ENCODE peak calls at places on chromosome 15, in nine cellular contexts. F is GM12865; G is breast epithelium; N is fibroblast of the aortic adventitia; Z is CD8-positive, alpha-beta T cell; I is astrocyte; S is psoas muscle; M is mucosa of descending colon; O is A549. T is an unnamed sample.

GRCh38 chr15:93024716-93025624 is 64.0 kb downstream of the RGMA start:
- DNase-seq in M (no peak), O (no peak), G (no peak), S (no peak), N (no peak), Z (no peak), F (no peak), I (no peak), T (no peak)

GRCh38 chr15:58921267-58921666 is 12.2 kb downstream of the SLTM start:
- DNase-seq in N (no peak), S (no peak), F (no peak), M (no peak), I (no peak), O (no peak), Z (no peak), G (no peak), T (peak)

GRCh38 chr15:33086500-33087141 is 107.9 kb downstream of the FMN1 start:
- DNase-seq in S (no peak), M (no peak), I (peak), N (peak), G (no peak), O (peak), F (peak), Z (no peak), T (peak)

GRCh38 chr15:59406446-59406845 is 31.5 kb upstream of the FAM81A start:
- DNase-seq in S (no peak), I (no peak), Z (no peak), F (peak), O (no peak), M (no peak), G (no peak), N (no peak), T (no peak)

GRCh38 chr15:62869116-62869515 is 173.4 kb upstream of the TPM1 start:
- DNase-seq in G (no peak), S (no peak), M (no peak), I (no peak), O (no peak), F (no peak), N (no peak), Z (no peak), T (no peak)

GRCh38 chr15:29090617-29091466 is 178.8 kb downstream of the NSMCE3 start:
- DNase-seq in N (no peak), I (no peak), F (peak), O (peak), G (no peak), S (no peak), M (peak), Z (peak), T (no peak)

GRCh38 chr15:65101418-65101890 is 13.5 kb downstream of the UBAP1L start:
- DNase-seq in O (peak), F (peak), N (peak), S (peak), M (peak), I (no peak), Z (peak), G (no peak), T (peak)

GRCh38 chr15:47466357-47466756 is 250.9 kb upstream of the SEMA6D start:
- DNase-seq in G (no peak), O (no peak), N (peak), F (no peak), S (no peak), I (peak), Z (no peak), M (no peak), T (peak)

GRCh38 chr15:55282284-55282833 is 7.3 kb downstream of the RAB27A start:
- DNase-seq in S (no peak), F (no peak), O (no peak), I (peak), N (peak), G (no peak), Z (no peak), M (no peak), T (peak)

GRCh38 chr15:82709421-82710207 is at the start of gene AP3B2:
- DNase-seq in N (peak), M (peak), F (peak), G (peak), I (peak), O (peak), Z (peak), S (peak), T (peak)

GRCh38 chr15:28243901-28244300 is 78.1 kb downstream of the HERC2 start:
- DNase-seq in O (no peak), G (no peak), N (no peak), M (no peak), F (no peak), S (no peak), I (no peak), Z (no peak), T (no peak)

GRCh38 chr15:98292442-98293240 is 332.1 kb downstream of the ARRDC4 start:
- DNase-seq in Z (no peak), I (no peak), G (no peak), O (peak), N (peak), F (peak), S (peak), M (peak), T (peak)

GRCh38 chr15:92444631-92445030 is 51.0 kb downstream of the ST8SIA2 start:
- DNase-seq in I (no peak), N (no peak), S (no peak), G (no peak), Z (no peak), O (no peak), F (no peak), M (no peak), T (no peak)

GRCh38 chr15:52440414-52440813 is 88.3 kb downstream of the MYO5A start:
- DNase-seq in G (no peak), F (no peak), O (peak), Z (no peak), I (peak), S (peak), M (no peak), N (peak), T (peak)

GRCh38 chr15:57559875-57560274 is 31.8 kb upstream of the MYZAP start:
- DNase-seq in I (no peak), M (peak), G (peak), Z (peak), S (peak), F (peak), N (peak), O (peak), T (peak)

GRCh38 chr15:42159381-42160015 is 3.1 kb upstream of the PLA2G4F start:
- DNase-seq in F (no peak), G (no peak), S (peak), I (no peak), Z (no peak), N (no peak), M (no peak), O (no peak), T (no peak)

GRCh38 chr15:81265256-81265943 is 58.5 kb downstream of the STARD5 start:
- DNase-seq in M (no peak), G (no peak), N (no peak), I (no peak), S (no peak), Z (no peak), F (peak), O (no peak), T (no peak)

GRCh38 chr15:99062226-99062625 is 42.7 kb upstream of the SYNM start:
- DNase-seq in G (no peak), S (no peak), M (no peak), I (no peak), N (no peak), O (no peak), F (no peak), Z (no peak), T (no peak)

GRCh38 chr15:59051867-59052861 is 52.8 kb upstream of the CCNB2 start:
- DNase-seq in O (no peak), G (no peak), Z (no peak), M (no peak), F (no peak), N (no peak), S (no peak), I (no peak), T (no peak)

GRCh38 chr15:27617013-27617412 is 482.1 kb downstream of the OCA2 start:
- DNase-seq in S (no peak), F (no peak), M (no peak), G (no peak), O (no peak), I (no peak), N (no peak), Z (no peak), T (no peak)

GRCh38 chr15:72074335-72075060 is 43.5 kb downstream of the MYO9A start:
- DNase-seq in I (no peak), S (no peak), O (no peak), F (no peak), Z (no peak), M (no peak), N (no peak), G (no peak), T (no peak)

GRCh38 chr15:82933576-82933975 is 18.9 kb downstream of the HOMER2 start:
- DNase-seq in I (no peak), F (no peak), Z (no peak), S (no peak), O (no peak), M (no peak), G (no peak), N (no peak), T (no peak)

GRCh38 chr15:62278534-62278933 is 113.4 kb upstream of the C2CD4B start:
- DNase-seq in O (no peak), G (no peak), I (no peak), Z (no peak), M (no peak), S (no peak), F (no peak), N (no peak), T (no peak)

GRCh38 chr15:65146438-65146837 is 12.8 kb upstream of the PDCD7 start:
- DNase-seq in G (no peak), F (no peak), N (no peak), S (no peak), I (no peak), Z (no peak), O (no peak), M (no peak), T (no peak)

GRCh38 chr15:39465843-39466242 is 115.0 kb upstream of the THBS1 start:
- DNase-seq in I (no peak), Z (no peak), N (no peak), M (no peak), S (no peak), F (no peak), O (no peak), G (no peak), T (no peak)

GRCh38 chr15:48722764-48723661 is 77.5 kb upstream of the FBN1 start:
- DNase-seq in I (peak), S (no peak), M (no peak), G (no peak), N (peak), F (no peak), Z (no peak), O (peak), T (peak)

GRCh38 chr15:23467110-23467600 is 20.1 kb upstream of the GOLGA6L2 start:
- DNase-seq in G (no peak), I (no peak), M (no peak), N (peak), F (peak), Z (no peak), S (no peak), O (peak), T (peak)

GRCh38 chr15:29268706-29269484 is 727 bp downstream of the NSMCE3 start:
- DNase-seq in G (peak), O (peak), F (peak), M (peak), N (peak), I (peak), Z (peak), S (peak), T (peak)

GRCh38 chr15:90948506-90948905 is 6.2 kb upstream of the RCCD1 start:
- DNase-seq in S (no peak), N (no peak), Z (no peak), I (no peak), O (no peak), G (no peak), F (no peak), M (no peak), T (no peak)

GRCh38 chr15:90560229-90560771 is 30.6 kb downstream of the CRTC3 start:
- DNase-seq in M (peak), G (peak), O (no peak), S (peak), Z (no peak), I (peak), N (peak), F (no peak), T (peak)

GRCh38 chr15:98501632-98502031 is 146.7 kb upstream of the IGF1R start:
- DNase-seq in F (no peak), Z (no peak), N (no peak), G (no peak), S (no peak), O (no peak), I (no peak), M (no peak), T (no peak)

GRCh38 chr15:32790352-32790999 is 72.7 kb downstream of the GREM1 start:
- DNase-seq in S (no peak), G (no peak), O (no peak), Z (no peak), I (peak), N (peak), M (no peak), F (no peak), T (peak)

GRCh38 chr15:100926258-100926657 is 7.1 kb downstream of the LRRK1 start:
- DNase-seq in I (no peak), F (peak), O (no peak), G (no peak), N (no peak), S (no peak), M (no peak), Z (no peak), T (no peak)

GRCh38 chr15:55434989-55435825 is 26.9 kb downstream of the PIERCE2 start:
- DNase-seq in Z (no peak), F (peak), I (peak), N (peak), G (no peak), O (peak), S (no peak), M (peak), T (peak)

GRCh38 chr15:80804970-80805495 is 25.9 kb downstream of the CEMIP start:
- DNase-seq in N (no peak), F (no peak), G (no peak), O (no peak), M (peak), Z (no peak), S (no peak), I (no peak), T (no peak)

GRCh38 chr15:44537728-44538240 is 837 bp downstream of the EIF3J start:
- DNase-seq in S (no peak), N (peak), M (no peak), F (peak), Z (no peak), I (peak), O (peak), G (no peak), T (peak)
- TF ChIP-seq CTCF in S (peak), N (no peak), M (no peak), F (no peak), Z (no peak), I (no peak), O (no peak), G (no peak), T (no peak)

GRCh38 chr15:63973212-63974009 is 72.9 kb downstream of the DAPK2 start:
- DNase-seq in S (no peak), O (no peak), I (peak), F (no peak), Z (no peak), G (peak), N (peak), M (peak), T (peak)
- H3K4me3 ChIP-seq in S (no peak), O (no peak), I (no peak), F (no peak), Z (no peak), G (no peak), N (no peak), M (no peak), T (no peak)

DNA sequence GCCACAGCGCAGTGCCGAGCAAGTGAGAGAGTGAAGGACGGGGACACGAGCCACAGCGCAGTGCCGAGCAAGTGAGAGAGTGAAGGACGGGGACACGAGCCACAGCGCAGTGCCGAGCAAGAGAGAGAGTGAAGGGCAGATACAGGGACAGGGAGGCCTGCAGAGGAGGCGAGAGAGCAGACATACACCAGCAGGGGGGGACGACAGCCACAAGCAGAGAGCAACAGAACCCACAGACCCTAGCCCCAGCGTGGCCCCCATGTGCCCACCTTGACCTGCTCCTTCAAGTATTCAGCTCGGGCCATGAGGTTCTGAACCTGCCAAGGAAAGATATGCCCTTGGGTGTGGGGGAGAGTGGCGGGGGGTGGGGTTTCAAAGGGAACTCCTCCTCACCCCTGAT is 5.5 kb downstream of the ULK3 start:
- DNase-seq in N (no peak), I (no peak), S (no peak), O (no peak), M (no peak), F (no peak), Z (no peak), G (no peak), T (no peak)
- TF ChIP-seq CTCF in N (no peak), I (no peak), S (no peak), O (no peak), M (no peak), F (no peak), Z (no peak), G (no peak), T (no peak)

GRCh38 chr15:67108122-67108871 is 42.9 kb downstream of the SMAD3 start:
- DNase-seq in I (peak), M (no peak), O (no peak), F (no peak), N (no peak), Z (no peak), G (no peak), S (no peak), T (peak)

GRCh38 chr15:67109141-67110034 is 44.0 kb downstream of the SMAD3 start:
- DNase-seq in N (peak), O (peak), Z (no peak), S (peak), I (peak), G (no peak), F (peak), M (peak), T (peak)

GRCh38 chr15:67110958-67111864 is 45.8 kb downstream of the SMAD3 start:
- DNase-seq in S (no peak), Z (no peak), O (no peak), F (peak), M (no peak), N (no peak), I (peak), G (no peak), T (peak)

GRCh38 chr15:67107014-67107812 is 41.8 kb downstream of the SMAD3 start:
- DNase-seq in G (no peak), Z (no peak), I (peak), M (peak), F (peak), O (peak), S (peak), N (peak), T (peak)

DNA sequence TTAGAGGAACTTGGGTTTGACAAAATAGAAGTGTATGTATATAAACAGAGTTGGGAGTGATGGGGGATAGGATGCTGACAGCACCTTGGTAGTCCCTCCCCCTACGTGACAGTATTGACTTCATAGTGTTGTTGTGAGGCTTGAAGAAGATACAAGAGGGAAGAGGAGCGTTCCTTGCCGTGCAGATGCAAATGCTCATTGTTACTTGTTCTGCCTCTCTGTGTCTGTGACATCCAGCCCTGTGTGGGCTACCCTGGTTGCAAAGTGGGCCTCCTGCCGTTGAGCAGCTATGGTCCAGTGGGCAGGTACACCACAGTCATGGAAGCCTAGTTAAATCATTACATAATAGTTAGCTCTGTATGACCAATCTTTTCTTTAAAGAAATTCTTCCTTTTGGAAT is 45.0 kb downstream of the SMAD3 start:
- DNase-seq in S (no peak), Z (no peak), N (no peak), G (no peak), M (no peak), I (no peak), O (no peak), F (peak), T (no peak)
- H3K4me3 ChIP-seq in S (no peak), Z (no peak), N (no peak), G (no peak), M (no peak), I (no peak), O (no peak), F (no peak), T (no peak)

GRCh38 chr15:86935841-86936240 is 856.2 kb downstream of the AGBL1 start:
- DNase-seq in I (no peak), G (no peak), F (no peak), S (no peak), N (no peak), Z (no peak), M (no peak), O (no peak), T (no peak)
- TF ChIP-seq CTCF in I (no peak), G (no peak), F (no peak), S (no peak), N (no peak), Z (no peak), M (no peak), O (no peak), T (no peak)

DNA sequence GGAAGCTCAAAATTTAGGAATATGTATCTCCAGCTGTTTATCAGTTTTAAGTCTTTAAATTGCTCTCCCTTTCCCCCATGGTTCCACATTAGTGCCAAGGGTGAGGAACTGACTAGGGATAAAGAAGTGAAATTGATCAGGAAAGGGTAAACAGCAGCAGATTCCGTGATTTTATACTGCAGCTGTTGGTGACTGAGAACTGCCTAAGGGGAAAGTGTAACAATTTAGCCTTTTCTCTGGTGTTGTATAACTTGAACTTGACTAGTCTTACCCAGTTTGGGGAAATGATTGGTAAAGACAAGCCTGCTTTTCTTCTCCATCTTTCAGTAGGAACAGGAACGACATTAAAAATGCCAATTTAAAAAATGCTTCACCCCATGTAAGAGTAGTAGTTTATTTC is 5.0 kb downstream of the SPRED1 start:
- DNase-seq in S (no peak), N (no peak), Z (no peak), I (no peak), G (no peak), O (no peak), F (no peak), M (no peak), T (no peak)
- H3K4me3 ChIP-seq in S (no peak), N (peak), Z (no peak), I (peak), G (peak), O (no peak), F (no peak), M (no peak), T (peak)

GRCh38 chr15:68646156-68646555 is 67.4 kb downstream of the CORO2B start:
- DNase-seq in N (no peak), S (no peak), M (no peak), Z (no peak), G (no peak), I (no peak), F (no peak), O (no peak), T (no peak)

GRCh38 chr15:68643216-68643830 is 64.5 kb downstream of the CORO2B start:
- DNase-seq in I (no peak), S (no peak), F (no peak), Z (no peak), N (no peak), M (no peak), G (no peak), O (no peak), T (no peak)

GRCh38 chr15:68644996-68645395 is 66.2 kb downstream of the CORO2B start:
- DNase-seq in F (no peak), Z (no peak), G (no peak), M (no peak), O (no peak), N (no peak), I (no peak), S (no peak), T (no peak)

GRCh38 chr15:68642491-68642845 is 63.7 kb downstream of the CORO2B start:
- DNase-seq in I (no peak), Z (no peak), O (no peak), N (no peak), M (no peak), S (no peak), G (no peak), F (no peak), T (no peak)

GRCh38 chr15:68644088-68644904 is 65.5 kb downstream of the CORO2B start:
- DNase-seq in G (no peak), Z (no peak), O (peak), M (no peak), F (no peak), N (peak), S (no peak), I (peak), T (peak)
- TF ChIP-seq CTCF in G (no peak), Z (no peak), O (no peak), M (no peak), F (no peak), N (peak), S (no peak), I (no peak), T (peak)

T was measured in AG10803.